ENCODE peak calls at places on chromosomes 16 and 17, in five cellular contexts. L is suprapubic skin, G is prostate gland, E is stomach, Z is sigmoid colon. D is an unnamed sample.

GRCh38 chr17:50889528-50890118 is 23.5 kb upstream of the TOB1 start:
- DNase-seq in E (peak; percentile 23), G (no peak), Z (no peak), L (peak; percentile 26), D (no peak)

GRCh38 chr17:68785565-68786486 is 169.4 kb downstream of the ABCA8 start:
- DNase-seq in G (no peak), Z (no peak), L (no peak), E (no peak), D (no peak)

GRCh38 chr16:1340730-1341494 is 7.5 kb downstream of the BAIAP3 start:
- DNase-seq in Z (no peak), L (no peak), E (no peak), G (no peak), D (no peak)

GRCh38 chr17:80992948-80993624 is 1.4 kb downstream of the CHMP6 start:
- DNase-seq in Z (no peak), E (no peak), G (no peak), L (no peak), D (no peak)

GRCh38 chr16:4702466-4702808 is 9.1 kb downstream of the NUDT16L1 start:
- DNase-seq in L (no peak), G (no peak), E (no peak), Z (no peak), D (no peak)

GRCh38 chr17:43664096-43664495 is 2.4 kb upstream of the MEOX1 start:
- DNase-seq in G (no peak), Z (no peak), E (no peak), L (no peak), D (no peak)

GRCh38 chr16:1657841-1658240 is 20.2 kb upstream of the JPT2 start:
- DNase-seq in G (no peak), Z (no peak), L (no peak), E (no peak), D (no peak)

GRCh38 chr17:1532836-1533602 is 16.6 kb upstream of the INPP5K start:
- DNase-seq in L (no peak), G (no peak), E (no peak), Z (no peak), D (no peak)

GRCh38 chr16:27843800-27844199 is 219.7 kb downstream of the GSG1L start:
- DNase-seq in Z (no peak), E (no peak), L (no peak), G (no peak), D (no peak)

GRCh38 chr17:17235212-17236174 is 1.5 kb downstream of the FLCN start:
- DNase-seq in E (no peak), G (no peak), Z (no peak), L (no peak), D (no peak)

GRCh38 chr17:82301916-82302497 is 15.4 kb downstream of the CD7 start:
- DNase-seq in Z (peak; percentile 65), E (no peak), L (no peak), G (no peak), D (peak; percentile 47)

GRCh38 chr17:45775576-45776011 is 8.5 kb upstream of the CRHR1 start:
- DNase-seq in Z (peak; percentile 76), E (peak; percentile 86), L (no peak), G (peak; percentile 55), D (peak; percentile 18)

GRCh38 chr17:76710863-76711611 is at the start of gene MXRA7:
- DNase-seq in Z (peak; percentile 93), G (peak; percentile 58), E (peak; percentile 68), L (peak; percentile 84), D (peak; percentile 72)

GRCh38 chr17:40097931-40098845 is 2.2 kb downstream of the NR1D1 start:
- DNase-seq in Z (peak; percentile 91), E (peak; percentile 85), L (peak; percentile 90), G (peak; percentile 54), D (peak; percentile 90)

GRCh38 chr17:41116292-41116691 is 1.9 kb downstream of the KRTAP4-11 start:
- DNase-seq in L (no peak), E (no peak), Z (no peak), G (no peak), D (no peak)

GRCh38 chr17:30450125-30451027 is 26.8 kb upstream of the GOSR1 start:
- DNase-seq in G (no peak), E (no peak), Z (no peak), L (no peak), D (no peak)

GRCh38 chr16:27315333-27316037 is 1.7 kb downstream of the IL4R start:
- DNase-seq in E (peak; percentile 56), Z (peak; percentile 85), L (peak; percentile 87), G (peak; percentile 35), D (peak; percentile 60)

GRCh38 chr17:50808888-50809287 is 26.5 kb upstream of the WFIKKN2 start:
- DNase-seq in G (no peak), E (no peak), L (no peak), Z (no peak), D (no peak)

GRCh38 chr17:61393550-61393903 is 6.1 kb upstream of the TBX2 start:
- DNase-seq in G (no peak), Z (no peak), L (no peak), E (no peak), D (no peak)

GRCh38 chr17:2903193-2903974 is 107.1 kb downstream of the RAP1GAP2 start:
- DNase-seq in Z (no peak), L (no peak), E (peak; percentile 80), G (no peak), D (no peak)

GRCh38 chr16:30760577-30761426 is 1.1 kb downstream of the CFAP119 start:
- DNase-seq in L (no peak), E (no peak), G (no peak), Z (no peak), D (no peak)

GRCh38 chr17:71232801-71233559 is 887.8 kb upstream of the SOX9 start:
- DNase-seq in G (no peak), L (no peak), E (no peak), Z (no peak), D (no peak)

GRCh38 chr16:67183-67791 is 5.1 kb downstream of the RHBDF1 start:
- DNase-seq in E (no peak), Z (no peak), L (no peak), G (no peak), D (no peak)

GRCh38 chr17:81200695-81201580 is 21.8 kb downstream of the CEP131 start:
- DNase-seq in E (peak; percentile 79), Z (no peak), G (peak; percentile 66), L (no peak), D (peak; percentile 60)

DNA sequence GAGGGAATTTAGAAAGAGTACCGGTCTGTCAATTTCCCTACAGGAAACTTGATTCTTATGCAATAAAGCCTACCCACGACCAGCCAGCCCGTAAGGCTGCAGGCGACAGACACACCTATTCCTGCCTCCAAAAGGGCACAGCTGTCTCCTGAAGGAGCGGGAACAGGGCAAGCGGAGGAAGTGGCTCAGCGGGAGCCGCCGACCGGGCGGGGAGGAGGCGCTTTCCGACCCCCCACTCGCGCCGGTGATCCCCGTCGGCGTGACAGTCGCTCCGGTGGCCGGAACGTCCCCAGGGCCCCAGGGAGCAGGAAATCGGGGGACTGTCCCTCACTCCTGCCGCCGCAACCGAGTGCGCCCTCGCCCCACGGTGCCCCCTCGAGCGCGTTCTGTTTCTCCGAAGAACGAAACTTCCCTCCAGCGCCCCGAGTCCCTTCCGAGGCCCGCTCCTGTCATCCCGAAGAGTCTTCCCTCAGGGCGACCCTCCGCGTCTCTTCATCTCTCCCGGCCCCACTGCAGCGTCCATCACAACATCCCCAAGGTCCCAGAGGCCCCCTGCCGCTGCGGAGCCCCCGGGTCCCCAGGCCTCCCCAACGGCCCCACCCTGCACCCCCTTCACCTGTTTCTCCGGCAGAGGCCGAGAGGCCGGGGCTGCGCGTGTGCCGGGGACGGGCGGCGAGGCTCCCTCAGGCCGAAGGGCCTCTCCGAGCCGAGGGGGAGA is 420 bp downstream of the STAT3 start:
- DNase-seq in G (peak; percentile 61), E (peak; percentile 65), L (peak; percentile 83), Z (peak; percentile 80), D (peak; percentile 69)
- TF ChIP-seq POLR2A in G (peak; percentile 63), E (no peak), L (peak; percentile 15), Z (peak; percentile 19), D (no peak)

GRCh38 chr16:53642094-53642493 is 61.6 kb downstream of the RPGRIP1L start:
- DNase-seq in G (no peak), Z (no peak), E (no peak), L (no peak), D (no peak)
- TF ChIP-seq CTCF in G (no peak), Z (no peak), E (no peak), L (no peak), D (no peak)

GRCh38 chr16:19697756-19698318 is 20.2 kb downstream of the KNOP1 start:
- DNase-seq in G (no peak), E (peak; percentile 77), Z (no peak), L (no peak), D (peak; percentile 45)

GRCh38 chr16:19694989-19695388 is 23.0 kb downstream of the KNOP1 start:
- DNase-seq in G (no peak), E (no peak), L (no peak), Z (no peak), D (no peak)

GRCh38 chr16:19696961-19697360 is 21.1 kb downstream of the KNOP1 start:
- DNase-seq in E (no peak), L (no peak), G (no peak), Z (no peak), D (no peak)

GRCh38 chr16:19698480-19699465 is 19.3 kb downstream of the KNOP1 start:
- DNase-seq in G (no peak), L (no peak), Z (no peak), E (no peak), D (no peak)

GRCh38 chr16:19696312-19696711 is 21.7 kb downstream of the KNOP1 start:
- DNase-seq in E (peak; percentile 86), G (peak; percentile 75), Z (peak; percentile 90), L (peak; percentile 95), D (peak; percentile 92)
- TF ChIP-seq POLR2AphosphoS5 in E (peak; percentile 37), G (peak; percentile 82), Z (no peak), L (peak; percentile 34), D (peak; percentile 53)

DNA sequence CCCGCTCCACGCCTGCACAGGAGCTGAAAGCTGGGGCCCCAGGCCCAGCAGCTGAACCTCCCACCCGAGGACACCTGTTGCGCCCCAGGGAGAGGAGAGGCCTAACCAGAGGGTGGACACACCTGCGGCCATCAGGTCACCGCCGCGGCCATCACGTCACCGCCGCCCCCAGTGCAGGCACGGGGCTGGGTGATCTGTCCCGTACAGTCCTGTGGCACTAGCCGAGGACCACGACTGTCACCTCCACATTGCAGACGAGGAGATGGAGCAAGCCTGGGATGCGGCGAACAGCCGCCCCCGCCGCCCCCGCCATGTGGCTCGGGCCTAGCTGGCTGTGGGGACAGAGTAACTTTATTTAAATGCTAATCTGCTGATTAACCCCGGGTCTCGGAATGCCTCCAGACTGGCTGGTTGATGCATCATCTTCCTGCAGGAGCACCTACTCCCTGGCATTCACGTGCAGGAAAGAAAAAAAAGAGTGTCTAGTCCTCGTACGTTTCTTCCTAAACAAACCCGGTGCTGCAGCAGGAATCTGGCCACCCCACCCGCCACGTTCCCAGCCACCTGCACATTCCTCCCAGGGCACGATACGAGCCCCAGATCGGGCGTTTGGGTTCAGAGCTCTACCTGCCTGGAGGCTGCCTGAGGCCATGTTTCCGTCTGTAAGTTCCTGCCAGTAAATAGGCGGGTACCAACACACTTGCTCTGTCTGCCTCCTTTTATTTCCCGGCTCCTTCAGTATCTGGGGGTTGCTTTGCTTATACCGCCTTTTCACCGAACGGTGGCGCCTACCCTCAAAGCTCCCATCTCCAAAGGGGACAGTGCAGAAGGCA is 29.9 kb downstream of the PIEZO1 start:
- DNase-seq in G (peak; percentile 42), L (no peak), E (no peak), Z (no peak), D (no peak)
- TF ChIP-seq POLR2A in G (no peak), L (no peak), E (no peak), Z (no peak), D (no peak)

DNA sequence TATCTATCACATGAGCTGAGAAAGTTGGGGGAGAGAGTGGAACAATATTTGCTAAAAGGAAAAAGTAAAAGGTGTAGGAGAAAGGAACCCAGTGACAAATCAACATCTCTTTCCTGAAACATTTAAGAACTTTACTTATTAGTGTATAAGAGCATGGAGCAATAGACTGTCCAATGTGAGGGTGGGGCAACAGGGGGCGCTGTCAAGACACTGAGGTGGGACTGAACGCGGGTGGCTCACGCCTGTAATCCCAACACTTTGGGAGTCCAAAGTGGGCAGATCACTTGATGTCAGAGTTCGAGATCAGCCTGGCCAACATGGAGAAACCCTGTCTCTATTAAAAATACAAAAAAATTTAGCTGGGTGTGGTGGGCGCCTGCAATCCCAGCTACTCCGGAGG is 21.2 kb downstream of the PCTP start:
- DNase-seq in Z (no peak), G (no peak), L (no peak), E (no peak), D (no peak)
- TF ChIP-seq CTCF in Z (no peak), G (no peak), L (no peak), E (no peak), D (no peak)

D was measured in transverse colon.